ENCODE peak calls at places on chromosomes 3 and 15, in five cellular contexts. L is stomach, F is GM23338, Z is Panc1, J is transverse colon. H is an unnamed sample.

GRCh38 chr3:120299403-120299802 is 14.4 kb upstream of the GPR156 start:
- DNase-seq in L (no peak), F (no peak), Z (no peak), J (no peak), H (no peak)

GRCh38 chr3:131630812-131631211 is 128.0 kb upstream of the MRPL3 start:
- DNase-seq in L (no peak), F (no peak), Z (no peak), J (no peak), H (no peak)

GRCh38 chr15:59885832-59886231 is 118.3 kb upstream of the FOXB1 start:
- DNase-seq in L (no peak), F (peak), Z (no peak), J (no peak), H (peak)

GRCh38 chr15:87648278-87648677 is 608.3 kb downstream of the NTRK3 start:
- DNase-seq in L (no peak), F (no peak), Z (no peak), J (no peak), H (no peak)

GRCh38 chr3:59247402-59247841 is 197.6 kb upstream of the CFAP20DC start:
- DNase-seq in L (peak), F (no peak), Z (no peak), J (no peak), H (peak)

GRCh38 chr3:13709706-13710105 is 160.8 kb downstream of the FBLN2 start:
- DNase-seq in L (no peak), F (no peak), Z (no peak), J (no peak), H (no peak)

GRCh38 chr3:170007031-170007663 is 30.6 kb upstream of the GPR160 start:
- DNase-seq in L (no peak), F (no peak), Z (no peak), J (no peak), H (no peak)

GRCh38 chr3:70861855-70862254 is 549.4 kb upstream of the MDFIC2 start:
- DNase-seq in L (no peak), F (no peak), Z (no peak), J (no peak), H (no peak)

GRCh38 chr3:69012836-69013255 is 638 bp downstream of the EOGT start:
- DNase-seq in L (peak), F (peak), Z (no peak), J (peak), H (peak)

GRCh38 chr3:1469248-1469647 is 376.4 kb downstream of the CNTN6 start:
- DNase-seq in L (no peak), F (no peak), Z (no peak), J (no peak), H (no peak)

GRCh38 chr3:127774647-127775046 is 47.7 kb downstream of the MGLL start:
- DNase-seq in L (no peak), F (no peak), Z (no peak), J (no peak), H (no peak)

GRCh38 chr3:87206070-87206469 is 21.0 kb upstream of the CHMP2B start:
- DNase-seq in L (no peak), F (no peak), Z (no peak), J (no peak), H (no peak)

GRCh38 chr3:31639828-31640227 is 107.1 kb downstream of the STT3B start:
- DNase-seq in L (no peak), F (peak), Z (no peak), J (no peak), H (no peak)

GRCh38 chr15:28935316-28935715 is 49.5 kb downstream of the APBA2 start:
- DNase-seq in L (no peak), F (peak), Z (no peak), J (no peak), H (no peak)

GRCh38 chr3:5317572-5317971 is 130.1 kb downstream of the EDEM1 start:
- DNase-seq in L (no peak), F (no peak), Z (no peak), J (no peak), H (no peak)

GRCh38 chr15:69300129-69300588 is 1.4 kb downstream of the PAQR5 start:
- DNase-seq in L (peak), F (peak), Z (no peak), J (peak), H (no peak)

GRCh38 chr3:174202561-174202960 is 656.6 kb upstream of the NAALADL2 start:
- DNase-seq in L (no peak), F (no peak), Z (no peak), J (no peak), H (no peak)

GRCh38 chr3:141825216-141826011 is 51.0 kb upstream of the ATP1B3 start:
- DNase-seq in L (no peak), F (no peak), Z (no peak), J (no peak), H (no peak)

GRCh38 chr3:52253314-52254260 is 8.0 kb downstream of the PPM1M start:
- DNase-seq in L (peak), F (no peak), Z (no peak), J (peak), H (no peak)

GRCh38 chr15:99096894-99097426 is 7.9 kb upstream of the SYNM start:
- DNase-seq in L (no peak), F (no peak), Z (no peak), J (no peak), H (no peak)

GRCh38 chr3:47162695-47163022 is 1.3 kb downstream of the SETD2 start:
- DNase-seq in L (no peak), F (no peak), Z (no peak), J (no peak), H (no peak)

GRCh38 chr3:11093823-11094340 is 60.4 kb upstream of the HRH1 start:
- DNase-seq in L (no peak), F (no peak), Z (no peak), J (no peak), H (no peak)

GRCh38 chr15:35547775-35548364 is 1.9 kb upstream of the DPH6 start:
- DNase-seq in L (no peak), F (peak), Z (no peak), J (no peak), H (no peak)

GRCh38 chr3:146577662-146578061 is 27.5 kb downstream of the PLSCR5 start:
- DNase-seq in L (no peak), F (peak), Z (no peak), J (peak), H (peak)

GRCh38 chr15:24955549-24955929 is 752 bp downstream of the SNRPN start:
- DNase-seq in L (no peak), F (no peak), Z (no peak), J (no peak), H (no peak)

GRCh38 chr15:25477816-25478215 is 39.0 kb upstream of the UBE3A start:
- DNase-seq in L (no peak), F (no peak), Z (no peak), J (no peak), H (no peak)

GRCh38 chr3:7897643-7898042 is 604.0 kb upstream of the LMCD1 start:
- DNase-seq in L (no peak), F (no peak), Z (no peak), J (no peak), H (no peak)

GRCh38 chr15:100330221-100330620 is 11.6 kb downstream of the ADAMTS17 start:
- DNase-seq in L (peak), F (no peak), Z (no peak), J (no peak), H (no peak)

GRCh38 chr15:83835384-83836010 is 181.6 kb downstream of the ADAMTSL3 start:
- DNase-seq in L (no peak), F (no peak), Z (no peak), J (no peak), H (no peak)

GRCh38 chr3:190811775-190812480 is 50.6 kb downstream of the GMNC start:
- DNase-seq in L (no peak), F (peak), Z (peak), J (no peak), H (no peak)

GRCh38 chr3:184415229-184415517 is 35.3 kb downstream of the CHRD start:
- DNase-seq in L (no peak), F (peak), Z (no peak), J (no peak), H (no peak)

GRCh38 chr3:13950042-13950441 is 70.2 kb upstream of the WNT7A start:
- DNase-seq in L (no peak), F (no peak), Z (no peak), J (no peak), H (no peak)

GRCh38 chr3:124107491-124107890 is 115.6 kb upstream of the ROPN1 start:
- DNase-seq in L (no peak), F (no peak), Z (no peak), J (no peak), H (no peak)

GRCh38 chr3:107938128-107938527 is 152.7 kb downstream of the CD47 start:
- DNase-seq in L (no peak), F (peak), Z (no peak), J (no peak), H (peak)

GRCh38 chr15:22952826-22953579 is 27.2 kb downstream of the CYFIP1 start:
- DNase-seq in L (no peak), F (peak), Z (no peak), J (no peak), H (no peak)

GRCh38 chr3:126356373-126357298 is 572 bp downstream of the KLF15 start:
- DNase-seq in L (no peak), F (peak), Z (no peak), J (peak), H (peak)

GRCh38 chr3:24520941-24521305 is 26.3 kb upstream of the THRB start:
- DNase-seq in L (no peak), F (no peak), Z (no peak), J (no peak), H (no peak)

GRCh38 chr3:24523195-24523594 is 28.5 kb upstream of the THRB start:
- DNase-seq in L (no peak), F (no peak), Z (no peak), J (no peak), H (no peak)

GRCh38 chr3:24522155-24522579 is 27.5 kb upstream of the THRB start:
- DNase-seq in L (no peak), F (peak), Z (no peak), J (no peak), H (no peak)

GRCh38 chr3:24520101-24520495 is 25.4 kb upstream of the THRB start:
- DNase-seq in L (no peak), F (no peak), Z (no peak), J (no peak), H (no peak)

GRCh38 chr3:24521306-24522154 is 26.9 kb upstream of the THRB start:
- DNase-seq in L (peak), F (peak), Z (no peak), J (peak), H (peak)
- TF ChIP-seq POLR2AphosphoS5 in L (no peak), F (no peak), Z (no peak), J (no peak), H (no peak)

GRCh38 chr15:79969175-79969574 is 1.8 kb downstream of the BCL2A1 start:
- DNase-seq in L (no peak), F (no peak), Z (no peak), J (no peak), H (no peak)

GRCh38 chr15:79964232-79964820 is 6.7 kb downstream of the BCL2A1 start:
- DNase-seq in L (no peak), F (no peak), Z (no peak), J (no peak), H (no peak)

GRCh38 chr15:79967331-79968182 is 3.4 kb downstream of the BCL2A1 start:
- DNase-seq in L (no peak), F (no peak), Z (peak), J (no peak), H (no peak)

GRCh38 chr15:79965836-79966630 is 5.0 kb downstream of the BCL2A1 start:
- DNase-seq in L (no peak), F (no peak), Z (peak), J (no peak), H (no peak)

GRCh38 chr15:79966634-79967330 is 4.2 kb downstream of the BCL2A1 start:
- DNase-seq in L (no peak), F (no peak), Z (no peak), J (no peak), H (no peak)
- TF ChIP-seq POLR2AphosphoS5 in L (no peak), F (no peak), Z (no peak), J (no peak), H (no peak)

DNA sequence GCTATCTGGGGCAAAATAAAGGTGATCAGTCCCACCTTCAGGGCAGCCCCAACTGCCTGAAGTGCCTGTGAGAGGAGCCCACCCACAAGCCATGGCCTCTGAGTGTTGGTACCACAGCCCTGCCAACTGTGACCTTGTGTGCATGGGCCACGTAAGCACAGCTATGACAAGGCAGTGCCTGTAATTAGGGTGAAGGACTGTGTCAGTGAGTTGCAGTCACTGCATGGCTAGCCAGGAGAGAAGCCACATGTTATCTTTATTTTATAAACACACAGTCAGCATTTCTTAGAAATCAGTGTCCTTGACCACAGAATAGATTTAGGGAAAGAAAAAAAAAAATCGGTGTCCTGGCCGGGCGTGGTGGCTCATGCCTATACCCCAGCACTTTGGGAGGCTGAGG is 24.8 kb downstream of the EXOSC7 start:
- DNase-seq in L (no peak), F (no peak), Z (no peak), J (no peak), H (no peak)
- TF ChIP-seq POLR2AphosphoS5 in L (no peak), F (no peak), Z (no peak), J (no peak), H (no peak)

DNA sequence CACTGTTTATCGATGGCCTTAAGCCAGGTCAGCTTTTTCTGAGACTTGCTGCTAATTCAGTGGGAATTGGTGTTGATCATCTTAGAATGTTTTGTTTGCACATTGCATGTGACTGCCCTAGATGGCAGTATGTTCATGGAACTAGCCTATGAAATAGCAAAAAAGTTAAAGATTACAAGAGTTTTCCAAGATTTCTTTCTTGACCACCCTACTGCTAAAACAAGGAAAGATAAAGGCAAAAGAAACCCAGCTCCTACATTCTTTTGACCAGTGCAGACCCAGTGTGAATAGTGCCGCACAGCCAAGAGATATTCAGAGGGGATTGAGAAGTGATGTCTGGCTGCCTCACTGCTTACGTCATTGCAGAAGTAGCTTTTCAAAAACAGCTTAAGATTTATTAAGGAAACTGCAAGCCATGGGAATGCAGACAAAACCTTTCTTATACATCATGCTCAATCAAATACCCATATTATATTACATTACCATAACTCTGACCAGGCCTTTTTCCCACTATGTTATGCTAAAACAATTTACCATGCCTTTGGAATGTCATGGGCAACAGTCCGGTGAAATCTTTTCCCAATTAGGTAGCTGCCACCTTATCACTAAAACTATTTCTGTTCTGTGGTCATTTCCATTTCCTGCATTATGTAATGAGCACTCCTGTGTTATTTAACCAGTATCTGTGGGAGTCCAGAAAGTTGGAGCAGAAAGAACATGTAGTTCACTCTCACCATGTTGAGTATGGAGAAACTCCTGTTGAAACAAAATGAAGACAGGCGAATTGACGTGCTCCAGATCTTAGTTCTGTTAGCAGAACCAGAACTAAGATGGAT is 6.0 kb downstream of the PHLDB2 start:
- DNase-seq in L (no peak), F (no peak), Z (no peak), J (no peak), H (no peak)
- TF ChIP-seq POLR2AphosphoS5 in L (peak), F (no peak), Z (no peak), J (no peak), H (no peak)

GRCh38 chr3:61832375-61833229 is 271.2 kb downstream of the PTPRG start:
- DNase-seq in L (no peak), F (no peak), Z (no peak), J (no peak), H (no peak)
- TF ChIP-seq POLR2AphosphoS5 in L (no peak), F (no peak), Z (no peak), J (no peak), H (no peak)

DNA sequence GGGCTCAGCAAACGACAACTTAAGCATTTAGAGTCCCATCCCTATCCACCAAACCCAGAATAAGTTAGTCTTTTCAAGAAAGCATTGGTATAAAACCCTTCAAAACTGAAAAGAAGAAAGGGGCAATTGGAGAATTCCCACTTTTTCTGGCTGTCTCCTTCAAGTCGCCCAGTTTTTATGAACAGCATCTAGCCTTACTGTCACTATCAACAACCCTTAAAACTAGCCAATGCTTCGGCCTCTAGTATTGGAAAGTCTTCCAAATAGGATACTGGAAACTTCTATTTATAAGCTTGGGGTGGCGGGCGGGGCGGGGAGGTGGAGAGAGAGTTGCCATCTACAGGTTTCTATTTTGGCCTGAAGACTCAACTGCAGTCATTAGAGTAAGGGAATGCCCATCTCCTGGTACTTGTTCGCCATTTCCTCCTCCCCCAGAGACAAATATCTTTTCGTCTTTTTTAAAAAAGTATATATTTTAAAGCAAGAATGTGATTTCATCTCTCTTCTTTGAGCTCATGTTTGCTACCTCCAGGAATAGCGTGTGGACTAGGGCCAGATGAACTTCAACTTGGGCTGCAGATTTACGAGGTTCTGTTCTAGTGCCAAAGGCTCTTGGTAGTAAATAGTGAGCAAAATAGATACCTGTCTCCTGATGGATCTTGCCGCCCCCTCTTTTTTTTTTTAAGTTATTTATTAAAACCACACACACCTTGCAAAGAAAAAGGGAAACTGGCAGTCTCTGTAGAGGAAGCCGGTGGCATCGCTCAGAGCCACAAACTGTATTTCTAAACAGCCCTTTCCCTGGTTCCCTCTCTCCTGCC is 2.7 kb downstream of the BCL6 start:
- DNase-seq in L (peak), F (no peak), Z (no peak), J (peak), H (peak)
- TF ChIP-seq POLR2AphosphoS5 in L (peak), F (no peak), Z (no peak), J (no peak), H (peak)

DNA sequence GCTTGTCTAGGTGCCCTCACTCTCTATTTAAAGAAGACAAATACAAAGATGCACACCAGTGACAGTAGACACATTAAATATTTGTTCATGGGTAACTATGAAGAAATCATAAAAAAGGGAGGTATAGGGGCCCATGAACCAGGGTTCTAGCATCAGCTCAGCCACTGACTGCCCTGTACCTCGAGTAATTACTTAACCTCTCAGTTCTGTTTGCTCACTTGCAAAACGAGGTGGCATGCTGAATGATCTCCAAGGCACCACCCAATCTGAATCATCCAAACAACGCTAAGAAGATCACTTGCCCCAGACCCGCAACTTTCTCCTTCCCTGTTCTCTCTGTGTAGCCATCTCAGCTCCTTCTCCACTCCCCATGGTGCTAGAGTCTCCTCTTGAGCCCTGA is 374.7 kb downstream of the VPS13C start:
- DNase-seq in L (no peak), F (no peak), Z (no peak), J (no peak), H (no peak)
- TF ChIP-seq POLR2AphosphoS5 in L (no peak), F (no peak), Z (no peak), J (no peak), H (no peak)

GRCh38 chr3:138389841-138390581 is 41.6 kb downstream of the MRAS start:
- DNase-seq in L (no peak), F (no peak), Z (peak), J (no peak), H (no peak)
- TF ChIP-seq POLR2AphosphoS5 in L (no peak), F (no peak), Z (no peak), J (no peak), H (no peak)

H was measured in prostate gland.